ENCODE peak calls at places on chromosomes 3 and 15, in ten cellular contexts. One of them, this sample, is unnamed.

GRCh38 chr3:12496453-12496761 is 12.1 kb downstream of the TSEN2 start:
- DNase-seq in H9: no peak
- DNase-seq in BE2C: no peak
- DNase-seq in posterior vena cava: no peak
- DNase-seq in GF-D8: no peak
- DNase-seq in KBM-7: no peak
- DNase-seq in ACHN: no peak
- DNase-seq in SK-N-SH: no peak
- DNase-seq in lung: no peak
- DNase-seq in astrocyte of the spinal cord: no peak
- DNase-seq in this sample: no peak

GRCh38 chr3:178320481-178321352 is 215.5 kb upstream of the KCNMB2 start:
- DNase-seq in H9: no peak
- DNase-seq in SK-N-SH: peak
- DNase-seq in KBM-7: no peak
- DNase-seq in ACHN: peak
- DNase-seq in BE2C: peak
- DNase-seq in lung: no peak
- DNase-seq in GF-D8: no peak
- DNase-seq in posterior vena cava: no peak
- DNase-seq in astrocyte of the spinal cord: peak
- DNase-seq in this sample: no peak

GRCh38 chr15:80107774-80108173 is 45.0 kb upstream of the FAH start:
- DNase-seq in astrocyte of the spinal cord: no peak
- DNase-seq in ACHN: no peak
- DNase-seq in posterior vena cava: no peak
- DNase-seq in lung: no peak
- DNase-seq in KBM-7: no peak
- DNase-seq in GF-D8: no peak
- DNase-seq in SK-N-SH: no peak
- DNase-seq in BE2C: no peak
- DNase-seq in H9: no peak
- DNase-seq in this sample: no peak

GRCh38 chr3:87053548-87053947 is 62.6 kb upstream of the VGLL3 start:
- DNase-seq in ACHN: no peak
- DNase-seq in GF-D8: no peak
- DNase-seq in KBM-7: no peak
- DNase-seq in SK-N-SH: no peak
- DNase-seq in posterior vena cava: no peak
- DNase-seq in lung: no peak
- DNase-seq in astrocyte of the spinal cord: no peak
- DNase-seq in H9: no peak
- DNase-seq in BE2C: no peak
- DNase-seq in this sample: no peak

GRCh38 chr3:88188436-88188835 is 38.7 kb downstream of the C3orf38 start:
- DNase-seq in H9: no peak
- DNase-seq in BE2C: no peak
- DNase-seq in lung: no peak
- DNase-seq in KBM-7: no peak
- DNase-seq in astrocyte of the spinal cord: no peak
- DNase-seq in ACHN: no peak
- DNase-seq in GF-D8: no peak
- DNase-seq in SK-N-SH: peak
- DNase-seq in posterior vena cava: no peak
- DNase-seq in this sample: no peak

GRCh38 chr15:44812029-44812517 is 75.7 kb downstream of the TRIM69 start:
- DNase-seq in H9: no peak
- DNase-seq in astrocyte of the spinal cord: no peak
- DNase-seq in KBM-7: no peak
- DNase-seq in ACHN: no peak
- DNase-seq in posterior vena cava: no peak
- DNase-seq in lung: no peak
- DNase-seq in GF-D8: no peak
- DNase-seq in SK-N-SH: no peak
- DNase-seq in BE2C: no peak
- DNase-seq in this sample: no peak

GRCh38 chr3:127779747-127780146 is 42.6 kb downstream of the MGLL start:
- DNase-seq in H9: no peak
- DNase-seq in astrocyte of the spinal cord: peak
- DNase-seq in ACHN: peak
- DNase-seq in posterior vena cava: peak
- DNase-seq in lung: no peak
- DNase-seq in GF-D8: peak
- DNase-seq in KBM-7: peak
- DNase-seq in SK-N-SH: no peak
- DNase-seq in BE2C: no peak
- DNase-seq in this sample: no peak

GRCh38 chr15:26628071-26628470 is 144.8 kb downstream of the GABRB3 start:
- DNase-seq in H9: no peak
- DNase-seq in KBM-7: no peak
- DNase-seq in posterior vena cava: no peak
- DNase-seq in astrocyte of the spinal cord: no peak
- DNase-seq in ACHN: no peak
- DNase-seq in lung: no peak
- DNase-seq in GF-D8: no peak
- DNase-seq in BE2C: no peak
- DNase-seq in SK-N-SH: no peak
- DNase-seq in this sample: no peak

GRCh38 chr3:38314767-38315487 is 31.7 kb upstream of the XYLB start:
- DNase-seq in H9: no peak
- DNase-seq in SK-N-SH: peak
- DNase-seq in posterior vena cava: no peak
- DNase-seq in ACHN: no peak
- DNase-seq in KBM-7: no peak
- DNase-seq in BE2C: no peak
- DNase-seq in GF-D8: no peak
- DNase-seq in lung: no peak
- DNase-seq in astrocyte of the spinal cord: no peak
- DNase-seq in this sample: no peak